ENCODE peak calls at places on chromosome 5, in five cellular contexts. One of them, this sample, is unnamed.

GRCh38 chr5:71748360-71748759 is 29.3 kb downstream of the CARTPT start:
- DNase-seq in neuronal stem cell: no peak
- DNase-seq in IMR-90: no peak
- DNase-seq in trophoblast cell: no peak
- DNase-seq in H1: no peak
- DNase-seq in this sample: no peak

GRCh38 chr5:135223891-135224625 is 175.0 kb downstream of the MACROH2A1 start:
- DNase-seq in neuronal stem cell: no peak
- DNase-seq in H1: no peak
- DNase-seq in trophoblast cell: no peak
- DNase-seq in IMR-90: no peak
- DNase-seq in this sample: no peak

GRCh38 chr5:102654559-102655354 is 100.3 kb upstream of the PAM start:
- DNase-seq in neuronal stem cell: no peak
- DNase-seq in trophoblast cell: no peak
- DNase-seq in H1: no peak
- DNase-seq in IMR-90: no peak
- DNase-seq in this sample: no peak

GRCh38 chr5:115098041-115098702 is 71.5 kb downstream of the TRIM36 start:
- DNase-seq in IMR-90: peak
- DNase-seq in neuronal stem cell: peak
- DNase-seq in H1: no peak
- DNase-seq in trophoblast cell: peak
- DNase-seq in this sample: peak

GRCh38 chr5:154784856-154785255 is 29.7 kb downstream of the LARP1 start:
- DNase-seq in trophoblast cell: no peak
- DNase-seq in H1: no peak
- DNase-seq in neuronal stem cell: no peak
- DNase-seq in IMR-90: no peak
- DNase-seq in this sample: no peak

GRCh38 chr5:15798006-15798405 is 298.0 kb downstream of the FBXL7 start:
- DNase-seq in trophoblast cell: no peak
- DNase-seq in IMR-90: no peak
- DNase-seq in neuronal stem cell: no peak
- DNase-seq in H1: no peak
- DNase-seq in this sample: no peak

GRCh38 chr5:39843767-39844166 is 419.0 kb upstream of the DAB2 start:
- DNase-seq in trophoblast cell: no peak
- DNase-seq in H1: no peak
- DNase-seq in neuronal stem cell: no peak
- DNase-seq in IMR-90: no peak
- DNase-seq in this sample: no peak

GRCh38 chr5:55021465-55021864 is 2.6 kb upstream of the GZMK start:
- DNase-seq in IMR-90: no peak
- DNase-seq in neuronal stem cell: no peak
- DNase-seq in trophoblast cell: no peak
- DNase-seq in H1: no peak
- DNase-seq in this sample: no peak

GRCh38 chr5:62791059-62791458 is 212.4 kb downstream of the LRRC70 start:
- DNase-seq in H1: no peak
- DNase-seq in trophoblast cell: no peak
- DNase-seq in IMR-90: no peak
- DNase-seq in neuronal stem cell: no peak
- DNase-seq in this sample: no peak

GRCh38 chr5:31731710-31732301 is 92.9 kb downstream of the PDZD2 start:
- DNase-seq in trophoblast cell: no peak
- DNase-seq in IMR-90: no peak
- DNase-seq in H1: no peak
- DNase-seq in neuronal stem cell: no peak
- DNase-seq in this sample: peak

GRCh38 chr5:31731016-31731415 is 92.1 kb downstream of the PDZD2 start:
- DNase-seq in neuronal stem cell: no peak
- DNase-seq in IMR-90: no peak
- DNase-seq in H1: no peak
- DNase-seq in trophoblast cell: no peak
- DNase-seq in this sample: peak

GRCh38 chr5:31726952-31727351 is 88.0 kb downstream of the PDZD2 start:
- DNase-seq in H1: no peak
- DNase-seq in trophoblast cell: no peak
- DNase-seq in neuronal stem cell: no peak
- DNase-seq in IMR-90: no peak
- DNase-seq in this sample: no peak

GRCh38 chr5:31728039-31728438 is 89.1 kb downstream of the PDZD2 start:
- DNase-seq in IMR-90: no peak
- DNase-seq in neuronal stem cell: no peak
- DNase-seq in trophoblast cell: no peak
- DNase-seq in H1: no peak
- DNase-seq in this sample: no peak

GRCh38 chr5:31730139-31730538 is 91.2 kb downstream of the PDZD2 start:
- DNase-seq in H1: no peak
- DNase-seq in neuronal stem cell: no peak
- DNase-seq in IMR-90: no peak
- DNase-seq in trophoblast cell: no peak
- DNase-seq in this sample: peak
- H3K14ac ChIP-seq in H1: no peak
- H3K14ac ChIP-seq in neuronal stem cell: no peak
- H3K14ac ChIP-seq in IMR-90: no peak
- H3K14ac ChIP-seq in trophoblast cell: no peak
- H3K14ac ChIP-seq in this sample: no peak

GRCh38 chr5:76689321-76690026 is 26.5 kb upstream of the F2R start:
- DNase-seq in H1: no peak
- DNase-seq in IMR-90: peak
- DNase-seq in trophoblast cell: no peak
- DNase-seq in neuronal stem cell: no peak
- DNase-seq in this sample: peak

GRCh38 chr5:76690704-76691469 is 25.0 kb upstream of the F2R start:
- DNase-seq in neuronal stem cell: no peak
- DNase-seq in trophoblast cell: no peak
- DNase-seq in H1: no peak
- DNase-seq in IMR-90: peak
- DNase-seq in this sample: peak

GRCh38 chr5:76691470-76692273 is 24.3 kb upstream of the F2R start:
- DNase-seq in IMR-90: peak
- DNase-seq in H1: no peak
- DNase-seq in trophoblast cell: no peak
- DNase-seq in neuronal stem cell: no peak
- DNase-seq in this sample: peak

GRCh38 chr5:76688836-76689235 is 27.1 kb upstream of the F2R start:
- DNase-seq in H1: no peak
- DNase-seq in neuronal stem cell: no peak
- DNase-seq in trophoblast cell: no peak
- DNase-seq in IMR-90: peak
- DNase-seq in this sample: peak

GRCh38 chr5:76690027-76690679 is 25.8 kb upstream of the F2R start:
- DNase-seq in trophoblast cell: no peak
- DNase-seq in H1: no peak
- DNase-seq in neuronal stem cell: no peak
- DNase-seq in IMR-90: no peak
- DNase-seq in this sample: no peak
- H3K4me3 ChIP-seq in trophoblast cell: no peak
- H3K4me3 ChIP-seq in H1: no peak
- H3K4me3 ChIP-seq in neuronal stem cell: no peak
- H3K4me3 ChIP-seq in IMR-90: no peak
- H3K4me3 ChIP-seq in this sample: no peak

GRCh38 chr5:180844858-180845257 is 16.2 kb downstream of the ZFP62 start:
- DNase-seq in trophoblast cell: peak
- DNase-seq in H1: no peak
- DNase-seq in neuronal stem cell: no peak
- DNase-seq in IMR-90: no peak
- DNase-seq in this sample: no peak

GRCh38 chr5:180848265-180848664 is 12.8 kb downstream of the ZFP62 start:
- DNase-seq in trophoblast cell: no peak
- DNase-seq in IMR-90: no peak
- DNase-seq in neuronal stem cell: no peak
- DNase-seq in H1: no peak
- DNase-seq in this sample: no peak

GRCh38 chr5:180847053-180847452 is 14.0 kb downstream of the ZFP62 start:
- DNase-seq in H1: no peak
- DNase-seq in neuronal stem cell: no peak
- DNase-seq in IMR-90: no peak
- DNase-seq in trophoblast cell: no peak
- DNase-seq in this sample: no peak

GRCh38 chr5:180848878-180849277 is 12.2 kb downstream of the ZFP62 start:
- DNase-seq in neuronal stem cell: no peak
- DNase-seq in trophoblast cell: no peak
- DNase-seq in H1: no peak
- DNase-seq in IMR-90: no peak
- DNase-seq in this sample: no peak

GRCh38 chr5:180844432-180844831 is 16.6 kb downstream of the ZFP62 start:
- DNase-seq in trophoblast cell: no peak
- DNase-seq in neuronal stem cell: no peak
- DNase-seq in H1: no peak
- DNase-seq in IMR-90: no peak
- DNase-seq in this sample: no peak
- H3K4me2 ChIP-seq in trophoblast cell: no peak
- H3K4me2 ChIP-seq in neuronal stem cell: no peak
- H3K4me2 ChIP-seq in H1: peak
- H3K4me2 ChIP-seq in IMR-90: no peak
- H3K4me2 ChIP-seq in this sample: no peak

DNA sequence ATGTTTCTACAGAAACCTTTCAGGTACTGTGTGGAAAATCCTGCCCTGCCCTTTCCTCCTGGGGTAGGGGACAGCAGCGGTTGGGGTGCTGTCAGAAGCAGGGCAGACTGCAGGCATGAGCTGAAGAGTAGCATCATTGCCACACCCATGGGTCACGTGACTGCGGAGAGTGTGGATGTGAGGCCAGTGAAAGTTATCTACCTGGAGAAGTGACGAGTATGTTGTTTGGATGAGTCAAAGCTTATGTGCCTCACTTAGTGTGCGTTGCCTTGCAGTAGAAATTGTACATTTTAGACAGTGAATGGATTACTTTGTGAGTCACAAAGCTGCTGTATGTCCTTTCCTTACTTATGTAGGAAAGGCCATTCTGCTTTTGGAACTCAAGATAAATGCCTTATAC is 21.7 kb upstream of the ACTBL2 start:
- DNase-seq in trophoblast cell: no peak
- DNase-seq in IMR-90: peak
- DNase-seq in neuronal stem cell: no peak
- DNase-seq in H1: no peak
- DNase-seq in this sample: peak
- H3K14ac ChIP-seq in trophoblast cell: no peak
- H3K14ac ChIP-seq in IMR-90: no peak
- H3K14ac ChIP-seq in neuronal stem cell: no peak
- H3K14ac ChIP-seq in H1: no peak
- H3K14ac ChIP-seq in this sample: no peak

DNA sequence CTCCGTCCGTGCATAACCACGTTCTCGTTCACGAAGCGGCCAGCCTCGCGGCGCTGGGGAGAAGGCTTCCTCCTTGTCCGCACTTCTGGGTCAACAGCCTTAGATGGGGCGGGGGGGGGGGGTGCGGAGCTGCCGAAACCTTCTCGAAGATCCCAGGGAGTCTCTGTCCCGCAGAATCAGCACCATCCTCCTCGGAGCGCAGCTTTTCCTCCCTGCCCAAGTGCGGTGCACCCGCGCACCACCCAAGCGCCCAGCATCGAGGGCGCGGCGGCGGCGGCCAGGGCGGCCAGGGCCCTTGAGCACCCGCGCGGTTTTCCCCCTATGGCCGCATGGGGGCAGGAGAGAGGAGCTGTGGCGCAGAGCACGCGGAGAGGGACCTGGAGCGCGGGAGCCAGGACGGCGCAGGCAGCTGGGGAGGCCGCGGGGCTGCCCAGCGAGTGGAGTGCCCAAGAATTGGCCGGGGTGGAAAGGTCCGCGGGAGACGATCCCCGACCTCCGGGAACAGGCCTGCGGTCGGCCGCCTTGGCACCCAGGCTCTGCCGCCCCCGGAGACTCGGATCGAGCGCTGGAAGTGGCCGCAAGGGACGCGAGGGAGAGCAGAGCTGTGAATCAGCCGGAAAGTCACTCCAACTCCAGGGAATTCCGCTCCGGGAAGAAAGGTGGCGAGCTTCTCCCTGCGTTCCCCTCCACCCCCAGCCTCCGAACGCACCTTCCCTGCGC is 43.1 kb downstream of the TMEM174 start:
- DNase-seq in neuronal stem cell: peak
- DNase-seq in H1: peak
- DNase-seq in trophoblast cell: peak
- DNase-seq in IMR-90: peak
- DNase-seq in this sample: peak
- H3K4me3 ChIP-seq in neuronal stem cell: peak
- H3K4me3 ChIP-seq in H1: peak
- H3K4me3 ChIP-seq in trophoblast cell: peak
- H3K4me3 ChIP-seq in IMR-90: peak
- H3K4me3 ChIP-seq in this sample: peak

GRCh38 chr5:109409844-109410388 is at the start of gene PJA2:
- DNase-seq in IMR-90: peak
- DNase-seq in H1: peak
- DNase-seq in neuronal stem cell: peak
- DNase-seq in trophoblast cell: peak
- DNase-seq in this sample: peak

GRCh38 chr5:109411175-109411514 is 1.4 kb upstream of the PJA2 start:
- DNase-seq in H1: no peak
- DNase-seq in IMR-90: no peak
- DNase-seq in trophoblast cell: no peak
- DNase-seq in neuronal stem cell: no peak
- DNase-seq in this sample: no peak

GRCh38 chr5:109407913-109408312 is 1.9 kb downstream of the PJA2 start:
- DNase-seq in IMR-90: no peak
- DNase-seq in H1: no peak
- DNase-seq in neuronal stem cell: no peak
- DNase-seq in trophoblast cell: no peak
- DNase-seq in this sample: no peak

GRCh38 chr5:109410389-109411174 is 808 bp upstream of the PJA2 start:
- DNase-seq in IMR-90: peak
- DNase-seq in trophoblast cell: peak
- DNase-seq in neuronal stem cell: peak
- DNase-seq in H1: peak
- DNase-seq in this sample: peak

DNA sequence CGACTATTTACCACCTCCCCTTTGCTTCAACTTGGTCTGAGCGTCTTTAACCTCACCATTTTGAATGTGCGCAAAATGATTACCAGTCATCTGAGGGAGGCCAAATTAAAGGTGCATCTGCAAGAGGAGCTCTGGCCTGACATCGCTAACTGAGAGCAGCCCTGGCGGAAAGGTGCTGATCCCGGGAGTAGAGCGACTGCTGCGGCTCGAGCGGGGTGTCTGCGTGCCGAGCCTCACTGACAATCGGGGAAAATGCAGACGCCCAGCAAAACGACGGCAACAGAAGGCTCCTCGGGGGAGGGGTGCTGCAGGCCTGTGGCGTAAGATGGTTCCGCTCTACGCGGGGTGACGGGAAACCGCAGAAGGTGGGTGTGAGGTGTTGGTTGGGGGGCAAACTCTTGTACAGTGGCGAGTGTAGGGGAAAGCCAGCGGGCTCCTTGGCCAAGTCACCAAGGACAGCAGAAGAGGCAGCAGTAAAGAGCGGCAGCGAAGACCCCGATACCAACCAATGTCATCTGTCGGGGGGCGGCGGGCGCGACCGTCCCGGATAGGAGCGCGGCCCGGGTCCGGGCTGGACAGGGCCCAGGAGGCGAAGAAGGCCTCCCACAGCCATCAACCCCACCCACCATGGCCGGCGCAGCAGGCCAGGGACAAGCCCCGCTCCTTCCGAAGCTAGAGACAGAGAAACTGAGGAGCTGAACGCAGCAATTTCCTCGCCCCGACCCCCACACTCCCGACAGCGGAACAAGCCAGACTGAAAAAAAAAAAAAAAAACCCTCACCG is 522 bp downstream of the PJA2 start:
- DNase-seq in neuronal stem cell: peak
- DNase-seq in H1: peak
- DNase-seq in IMR-90: peak
- DNase-seq in trophoblast cell: peak
- DNase-seq in this sample: peak
- H3K4me2 ChIP-seq in neuronal stem cell: peak
- H3K4me2 ChIP-seq in H1: peak
- H3K4me2 ChIP-seq in IMR-90: peak
- H3K4me2 ChIP-seq in trophoblast cell: peak
- H3K4me2 ChIP-seq in this sample: peak

This sample was measured in mesenchymal stem cell.